ENCODE peak calls at places on chromosomes 11 and 22, in four cellular contexts. One of them, this sample, is unnamed.

GRCh38 chr11:1123970-1124369 is 33.8 kb upstream of the MUC5AC start:
- DNase-seq in M059J: no peak
- DNase-seq in non-pigmented ciliary epithelial cell: no peak
- DNase-seq in stimulated activated CD8-positive, alpha-beta memory T cell treated with anti-CD3 and anti-CD28 coated beads, Interleukin-7, amount 100 ng/mL, for 1 hour: no peak
- DNase-seq in this sample: no peak

GRCh38 chr22:29004647-29005371 is 56.8 kb downstream of the C22orf31 start:
- DNase-seq in non-pigmented ciliary epithelial cell: no peak
- DNase-seq in M059J: no peak
- DNase-seq in stimulated activated CD8-positive, alpha-beta memory T cell treated with anti-CD3 and anti-CD28 coated beads, Interleukin-7, amount 100 ng/mL, for 1 hour: no peak
- DNase-seq in this sample: no peak

GRCh38 chr11:133951484-133952198 is 5.1 kb downstream of the IGSF9B start:
- DNase-seq in stimulated activated CD8-positive, alpha-beta memory T cell treated with anti-CD3 and anti-CD28 coated beads, Interleukin-7, amount 100 ng/mL, for 1 hour: no peak
- DNase-seq in M059J: peak
- DNase-seq in non-pigmented ciliary epithelial cell: no peak
- DNase-seq in this sample: no peak

GRCh38 chr11:8707541-8708270 is 25.1 kb downstream of the RPL27A start:
- DNase-seq in M059J: no peak
- DNase-seq in stimulated activated CD8-positive, alpha-beta memory T cell treated with anti-CD3 and anti-CD28 coated beads, Interleukin-7, amount 100 ng/mL, for 1 hour: no peak
- DNase-seq in non-pigmented ciliary epithelial cell: no peak
- DNase-seq in this sample: no peak

GRCh38 chr11:68142028-68142412 is 20.8 kb upstream of the CHKA start:
- DNase-seq in stimulated activated CD8-positive, alpha-beta memory T cell treated with anti-CD3 and anti-CD28 coated beads, Interleukin-7, amount 100 ng/mL, for 1 hour: no peak
- DNase-seq in M059J: peak
- DNase-seq in non-pigmented ciliary epithelial cell: no peak
- DNase-seq in this sample: no peak

GRCh38 chr11:65334696-65335295 is 1.1 kb downstream of the DPF2 start:
- DNase-seq in non-pigmented ciliary epithelial cell: no peak
- DNase-seq in M059J: no peak
- DNase-seq in stimulated activated CD8-positive, alpha-beta memory T cell treated with anti-CD3 and anti-CD28 coated beads, Interleukin-7, amount 100 ng/mL, for 1 hour: no peak
- DNase-seq in this sample: no peak

GRCh38 chr11:1298695-1299492 is 10.5 kb downstream of the TOLLIP start:
- DNase-seq in non-pigmented ciliary epithelial cell: peak
- DNase-seq in stimulated activated CD8-positive, alpha-beta memory T cell treated with anti-CD3 and anti-CD28 coated beads, Interleukin-7, amount 100 ng/mL, for 1 hour: no peak
- DNase-seq in M059J: no peak
- DNase-seq in this sample: peak

GRCh38 chr11:3982431-3982830 is 112.2 kb upstream of the RRM1 start:
- DNase-seq in M059J: peak
- DNase-seq in stimulated activated CD8-positive, alpha-beta memory T cell treated with anti-CD3 and anti-CD28 coated beads, Interleukin-7, amount 100 ng/mL, for 1 hour: no peak
- DNase-seq in non-pigmented ciliary epithelial cell: no peak
- DNase-seq in this sample: no peak

GRCh38 chr11:117855452-117855851 is 21.0 kb downstream of the FXYD6 start:
- DNase-seq in non-pigmented ciliary epithelial cell: no peak
- DNase-seq in stimulated activated CD8-positive, alpha-beta memory T cell treated with anti-CD3 and anti-CD28 coated beads, Interleukin-7, amount 100 ng/mL, for 1 hour: no peak
- DNase-seq in M059J: no peak
- DNase-seq in this sample: no peak

GRCh38 chr11:127000291-127000968 is at the start of gene KIRREL3:
- DNase-seq in stimulated activated CD8-positive, alpha-beta memory T cell treated with anti-CD3 and anti-CD28 coated beads, Interleukin-7, amount 100 ng/mL, for 1 hour: no peak
- DNase-seq in M059J: peak
- DNase-seq in non-pigmented ciliary epithelial cell: no peak
- DNase-seq in this sample: no peak

GRCh38 chr11:10380921-10381320 is 74.1 kb upstream of the AMPD3 start:
- DNase-seq in M059J: no peak
- DNase-seq in non-pigmented ciliary epithelial cell: no peak
- DNase-seq in stimulated activated CD8-positive, alpha-beta memory T cell treated with anti-CD3 and anti-CD28 coated beads, Interleukin-7, amount 100 ng/mL, for 1 hour: no peak
- DNase-seq in this sample: no peak

GRCh38 chr11:7536102-7536501 is 22.3 kb downstream of the PPFIBP2 start:
- DNase-seq in stimulated activated CD8-positive, alpha-beta memory T cell treated with anti-CD3 and anti-CD28 coated beads, Interleukin-7, amount 100 ng/mL, for 1 hour: no peak
- DNase-seq in M059J: no peak
- DNase-seq in non-pigmented ciliary epithelial cell: no peak
- DNase-seq in this sample: no peak

GRCh38 chr22:29183971-29184595 is 21.6 kb upstream of the EMID1 start:
- DNase-seq in stimulated activated CD8-positive, alpha-beta memory T cell treated with anti-CD3 and anti-CD28 coated beads, Interleukin-7, amount 100 ng/mL, for 1 hour: no peak
- DNase-seq in non-pigmented ciliary epithelial cell: no peak
- DNase-seq in M059J: no peak
- DNase-seq in this sample: no peak

GRCh38 chr11:83895516-83895915 is 609.3 kb upstream of the CCDC90B start:
- DNase-seq in stimulated activated CD8-positive, alpha-beta memory T cell treated with anti-CD3 and anti-CD28 coated beads, Interleukin-7, amount 100 ng/mL, for 1 hour: no peak
- DNase-seq in non-pigmented ciliary epithelial cell: peak
- DNase-seq in M059J: no peak
- DNase-seq in this sample: no peak

GRCh38 chr11:122656631-122657101 is 1.1 kb downstream of the UBASH3B start:
- DNase-seq in M059J: peak
- DNase-seq in stimulated activated CD8-positive, alpha-beta memory T cell treated with anti-CD3 and anti-CD28 coated beads, Interleukin-7, amount 100 ng/mL, for 1 hour: no peak
- DNase-seq in non-pigmented ciliary epithelial cell: no peak
- DNase-seq in this sample: no peak

GRCh38 chr11:38553033-38553432 is 1955.0 kb upstream of the RAG2 start:
- DNase-seq in non-pigmented ciliary epithelial cell: no peak
- DNase-seq in M059J: peak
- DNase-seq in stimulated activated CD8-positive, alpha-beta memory T cell treated with anti-CD3 and anti-CD28 coated beads, Interleukin-7, amount 100 ng/mL, for 1 hour: no peak
- DNase-seq in this sample: no peak

GRCh38 chr11:70251583-70252285 is 18.8 kb upstream of the PPFIA1 start:
- DNase-seq in stimulated activated CD8-positive, alpha-beta memory T cell treated with anti-CD3 and anti-CD28 coated beads, Interleukin-7, amount 100 ng/mL, for 1 hour: no peak
- DNase-seq in non-pigmented ciliary epithelial cell: no peak
- DNase-seq in M059J: peak
- DNase-seq in this sample: no peak

GRCh38 chr11:75577198-75577597 is 15.1 kb downstream of the SERPINH1 start:
- DNase-seq in stimulated activated CD8-positive, alpha-beta memory T cell treated with anti-CD3 and anti-CD28 coated beads, Interleukin-7, amount 100 ng/mL, for 1 hour: peak
- DNase-seq in non-pigmented ciliary epithelial cell: no peak
- DNase-seq in M059J: no peak
- DNase-seq in this sample: no peak